ENCODE peak calls at places on chromosomes 4 and X, in seven cellular contexts. A is mesendoderm, M is IMR-90, S is neuronal stem cell, T is H9, O is trophoblast cell, Q is H1. U is an unnamed sample.

GRCh38 chr4:148442830-148443549 is 776 bp upstream of the NR3C2 start:
- DNase-seq in A (no peak), M (no peak), S (no peak), T (no peak), O (no peak), Q (no peak), U (no peak)

GRCh38 chrX:68658530-68658929 is 11.1 kb downstream of the STARD8 start:
- DNase-seq in A (peak; percentile 45), M (peak; percentile 43), S (no peak), T (no peak), O (no peak), Q (no peak), U (peak; percentile 40)

GRCh38 chr4:166064706-166065105 is 191.7 kb downstream of the TLL1 start:
- DNase-seq in A (no peak), M (no peak), S (no peak), T (no peak), O (peak; percentile 75), Q (no peak), U (no peak)

GRCh38 chr4:46715468-46715867 is 193.6 kb downstream of the COX7B2 start:
- DNase-seq in A (peak; percentile 20), M (no peak), S (no peak), T (no peak), O (no peak), Q (no peak), U (no peak)

GRCh38 chr4:56871357-56871993 is 36.2 kb upstream of the REST start:
- DNase-seq in A (peak; percentile 62), M (no peak), S (peak; percentile 47), T (peak; percentile 67), O (no peak), Q (peak; percentile 50), U (no peak)

GRCh38 chr4:153186046-153186728 is 18.1 kb upstream of the TRIM2 start:
- DNase-seq in A (no peak), M (no peak), S (no peak), T (no peak), O (no peak), Q (no peak), U (no peak)

GRCh38 chrX:154010330-154011087 is 9.2 kb downstream of the IRAK1 start:
- DNase-seq in A (no peak), M (no peak), S (no peak), T (no peak), O (peak; percentile 55), Q (no peak), U (peak; percentile 44)

GRCh38 chr4:132592850-132593249 is 556.2 kb upstream of the PCDH10 start:
- DNase-seq in A (no peak), M (no peak), S (no peak), T (no peak), O (no peak), Q (no peak), U (no peak)

GRCh38 chrX:128975716-128976115 is 547.6 kb downstream of the SMARCA1 start:
- DNase-seq in A (peak; percentile 61), M (no peak), S (peak; percentile 51), T (peak; percentile 80), O (no peak), Q (peak; percentile 83), U (peak; percentile 0)

DNA sequence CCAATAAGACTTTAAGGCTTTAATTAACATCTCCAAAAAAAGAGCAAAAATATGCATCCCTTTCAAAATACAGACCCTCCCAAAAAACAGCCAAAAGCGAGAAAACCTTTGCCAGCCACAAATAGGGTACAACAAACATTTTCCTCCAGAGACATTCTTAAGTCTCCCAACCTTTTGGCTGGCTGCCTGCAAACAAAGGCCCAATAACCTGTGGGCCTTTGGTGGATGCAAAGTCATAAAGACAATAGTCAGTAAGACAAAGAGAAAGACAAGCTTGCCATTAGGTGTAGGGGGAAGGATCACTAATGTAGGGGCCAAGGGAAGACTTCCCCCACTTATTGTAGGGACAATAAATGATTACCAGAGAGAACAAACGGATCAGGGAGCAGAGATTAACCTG is 215.5 kb upstream of the ZFP42 start:
- DNase-seq in A (no peak), M (no peak), S (no peak), T (no peak), O (no peak), Q (no peak), U (no peak)
- H2BK5ac ChIP-seq in A (no peak overlapping the region), M (no peak overlapping the region), S (no peak overlapping the region), T (no peak overlapping the region), O (no peak overlapping the region), Q (peak overlapping the region; percentile 5), U (no peak overlapping the region)

DNA sequence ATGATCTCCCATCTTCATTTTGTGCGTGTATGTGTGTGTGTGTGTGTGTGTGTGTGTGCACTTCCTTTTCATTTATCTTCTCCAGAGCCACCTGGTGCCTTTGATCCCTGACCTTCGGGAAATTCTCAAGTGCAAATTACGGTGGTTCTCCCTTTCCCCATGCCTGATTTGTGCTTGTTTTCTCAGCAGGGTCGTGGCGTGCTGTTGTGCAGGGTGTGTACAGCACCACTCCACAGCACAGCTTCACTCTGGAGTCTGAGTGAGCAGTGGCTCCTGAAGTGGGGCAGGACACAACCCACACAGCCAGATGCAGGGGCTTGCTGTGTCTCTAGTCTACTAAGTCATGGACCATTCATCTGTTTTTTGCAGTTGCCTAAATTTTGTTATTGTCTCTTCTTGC is 114.2 kb upstream of the TBC1D9 start:
- DNase-seq in A (no peak), M (no peak), S (no peak), T (no peak), O (no peak), Q (no peak), U (no peak)
- H2BK5ac ChIP-seq in A (no peak overlapping the region), M (no peak overlapping the region), S (no peak overlapping the region), T (no peak overlapping the region), O (no peak overlapping the region), Q (no peak overlapping the region), U (no peak overlapping the region)

GRCh38 chrX:44770111-44770510 is 73.7 kb upstream of the DUSP21 start:
- DNase-seq in A (no peak), M (no peak), S (no peak), T (no peak), O (no peak), Q (no peak), U (no peak)

GRCh38 chrX:44767308-44767707 is 76.5 kb upstream of the DUSP21 start:
- DNase-seq in A (no peak), M (no peak), S (no peak), T (no peak), O (no peak), Q (no peak), U (no peak)

DNA sequence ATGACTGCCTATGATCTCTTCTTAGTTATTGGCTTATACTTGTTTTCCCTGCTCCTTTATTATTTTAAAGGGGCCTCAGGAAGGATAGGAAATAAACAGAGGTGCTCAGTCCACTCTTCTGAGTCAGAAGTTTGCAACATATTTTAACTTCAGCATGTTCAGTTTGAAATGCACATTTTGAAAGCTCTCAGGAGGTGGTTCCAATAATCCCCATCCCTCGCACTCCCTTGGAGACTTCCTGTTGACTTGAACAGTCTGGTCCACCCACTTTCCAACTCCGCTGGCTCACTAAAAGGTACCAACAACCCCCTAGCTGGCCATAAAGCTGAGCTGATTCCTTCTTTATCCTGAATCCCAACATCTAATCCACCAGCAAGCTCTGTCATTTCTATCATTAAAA is 78.3 kb upstream of the DUSP21 start:
- DNase-seq in A (no peak), M (no peak), S (no peak), T (no peak), O (no peak), Q (no peak), U (no peak)
- H2BK5ac ChIP-seq in A (no peak overlapping the region), M (no peak overlapping the region), S (no peak overlapping the region), T (no peak overlapping the region), O (no peak overlapping the region), Q (no peak overlapping the region), U (no peak overlapping the region)

GRCh38 chr4:1531683-1532548 is 125.7 kb upstream of the NKX1-1 start:
- DNase-seq in A (no peak), M (no peak), S (no peak), T (no peak), O (no peak), Q (no peak), U (no peak)

GRCh38 chr4:1534076-1534872 is 128.0 kb upstream of the NKX1-1 start:
- DNase-seq in A (no peak), M (no peak), S (no peak), T (no peak), O (no peak), Q (no peak), U (no peak)

GRCh38 chr4:1533501-1534064 is 127.3 kb upstream of the NKX1-1 start:
- DNase-seq in A (no peak), M (peak; percentile 2), S (no peak), T (no peak), O (no peak), Q (no peak), U (no peak)

GRCh38 chr4:1532549-1533395 is 126.5 kb upstream of the NKX1-1 start:
- DNase-seq in A (no peak), M (no peak), S (no peak), T (no peak), O (no peak), Q (no peak), U (no peak)

DNA sequence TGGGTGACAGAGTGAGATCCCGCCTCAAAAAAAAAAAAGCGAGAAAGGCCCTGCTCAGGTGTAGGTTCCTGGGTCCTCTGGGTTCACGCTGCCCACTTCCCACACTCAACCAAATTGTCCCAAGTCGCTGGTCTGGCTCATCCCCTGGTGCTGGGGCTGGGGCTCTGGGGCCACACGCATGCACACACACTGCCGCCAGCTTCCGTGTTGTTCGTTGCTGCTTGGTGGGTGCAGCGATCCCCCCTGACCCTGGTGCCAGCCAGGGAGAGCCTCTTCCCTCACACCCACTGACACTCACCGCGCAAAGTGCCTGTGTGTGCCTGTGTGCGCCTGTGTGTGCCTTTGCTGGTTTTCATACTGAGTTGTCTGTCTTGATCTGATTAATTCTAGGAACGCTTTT is 124.1 kb upstream of the NKX1-1 start:
- DNase-seq in A (no peak), M (no peak), S (no peak), T (no peak), O (no peak), Q (no peak), U (no peak)
- H2BK5ac ChIP-seq in A (no peak overlapping the region), M (no peak overlapping the region), S (no peak overlapping the region), T (no peak overlapping the region), O (no peak overlapping the region), Q (no peak overlapping the region), U (no peak overlapping the region)

GRCh38 chr4:55291227-55291629 is 54.8 kb upstream of the SRD5A3 start:
- DNase-seq in A (no peak), M (no peak), S (no peak), T (no peak), O (no peak), Q (no peak), U (peak; percentile 2)
- H2BK5ac ChIP-seq in A (no peak overlapping the region), M (no peak overlapping the region), S (no peak overlapping the region), T (no peak overlapping the region), O (no peak overlapping the region), Q (no peak overlapping the region), U (no peak overlapping the region)

DNA sequence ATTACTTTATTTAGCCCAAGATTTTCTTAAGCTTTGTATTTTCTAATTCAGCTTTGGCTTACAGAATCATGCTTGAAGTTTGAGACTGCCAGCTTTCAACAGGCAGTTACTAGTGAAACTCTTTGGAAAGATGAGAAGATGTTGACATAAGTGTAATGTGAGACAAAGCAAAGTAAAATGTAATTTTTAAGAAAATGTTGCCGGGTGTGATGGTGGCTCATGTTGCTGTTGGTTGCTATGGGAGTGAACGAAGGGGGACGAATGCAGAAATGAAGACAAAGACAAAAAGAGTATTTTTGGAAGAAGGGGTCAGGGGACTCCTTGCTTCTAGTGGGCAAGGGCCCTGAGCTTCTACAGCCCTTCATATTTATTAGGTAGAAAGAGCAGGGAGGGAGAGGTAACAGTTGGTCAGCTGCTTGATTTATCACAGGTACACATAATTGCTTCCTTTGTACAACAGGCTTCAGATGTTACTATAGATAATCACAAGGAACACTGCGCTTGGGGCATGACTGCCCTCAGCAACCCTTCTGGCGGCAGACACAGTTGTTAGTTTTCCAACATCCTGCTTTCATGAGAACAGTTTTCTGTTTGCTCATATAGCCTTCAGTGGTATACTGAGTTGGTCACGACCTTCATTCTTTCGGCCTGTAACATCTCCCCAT is 11.9 kb upstream of the UGDH start:
- DNase-seq in A (no peak), M (peak; percentile 50), S (no peak), T (no peak), O (peak; percentile 59), Q (no peak), U (no peak)
- H2BK5ac ChIP-seq in A (no peak overlapping the region), M (no peak overlapping the region), S (no peak overlapping the region), T (no peak overlapping the region), O (no peak overlapping the region), Q (no peak overlapping the region), U (no peak overlapping the region)